ENCODE peak calls at places on chromosomes 1 and 21, in six cellular contexts. C, L, Q, N, P and G are unnamed samples.

GRCh38 chr1:11286735-11287410 is 13.9 kb downstream of the UBIAD1 start:
- DNase-seq in N (no peak), Q (no peak), C (no peak), P (no peak), L (no peak), G (no peak)

GRCh38 chr1:29389533-29390041 is 153.3 kb downstream of the PTPRU start:
- DNase-seq in N (no peak), C (no peak), L (no peak), Q (no peak), P (no peak), G (no peak)

GRCh38 chr21:42568377-42568776 is 54.7 kb downstream of the SLC37A1 start:
- DNase-seq in P (no peak), N (no peak), C (no peak), Q (no peak), L (no peak), G (no peak)

GRCh38 chr1:174039069-174039468 is 16.9 kb upstream of the RC3H1 start:
- DNase-seq in C (no peak), L (no peak), N (no peak), P (no peak), Q (no peak), G (no peak)

GRCh38 chr1:199084293-199084692 is 445.5 kb downstream of the PTPRC start:
- DNase-seq in L (peak; percentile 75), C (peak; percentile 25), Q (no peak), P (no peak), N (no peak), G (no peak)

GRCh38 chr1:86703696-86704455 is 500 bp upstream of the SH3GLB1 start:
- DNase-seq in Q (peak; percentile 27), C (peak; percentile 79), N (no peak), P (peak; percentile 47), L (no peak), G (no peak)

GRCh38 chr1:207844374-207844773 is 66.6 kb downstream of the CD34 start:
- DNase-seq in L (peak; percentile 89), N (no peak), C (no peak), Q (no peak), P (no peak), G (no peak)

GRCh38 chr1:65148548-65149390 is 766 bp downstream of the AK4 start:
- DNase-seq in N (peak; percentile 8), Q (no peak), C (peak; percentile 51), P (peak; percentile 20), L (no peak), G (peak; percentile 50)

GRCh38 chr1:81801834-81802531 is 1.2 kb downstream of the ADGRL2 start:
- DNase-seq in P (no peak), N (no peak), L (no peak), Q (no peak), C (no peak), G (peak; percentile 38)

GRCh38 chr1:235709018-235709417 is 59.4 kb upstream of the GNG4 start:
- DNase-seq in Q (no peak), C (no peak), L (no peak), N (no peak), P (no peak), G (no peak)

GRCh38 chr1:22132517-22133235 is 10.2 kb downstream of the WNT4 start:
- DNase-seq in L (no peak), C (no peak), N (no peak), P (no peak), Q (no peak), G (peak; percentile 60)